ENCODE peak calls at places on chromosome 1, in ten cellular contexts. G is K562, Q is Peyer's patch, X is heart left ventricle, D is transverse colon, S is esophagus squamous epithelium, K is sigmoid colon, C is H1, E is ovary, F is HCT116. P is an unnamed sample.

GRCh38 chr1:26038477-26038876 is 7.4 kb downstream of the SLC30A2 start:
- DNase-seq in G (no peak), Q (no peak), X (no peak), D (no peak), S (no peak), K (no peak), C (no peak), E (peak; percentile 13), F (no peak), P (no peak)

GRCh38 chr1:156727914-156728598 is at the start of gene METTL25B:
- DNase-seq in G (no peak), Q (peak; percentile 90), X (peak; percentile 81), D (peak; percentile 88), S (no peak), K (peak; percentile 91), C (no peak), E (peak; percentile 87), F (no peak), P (peak; percentile 91)

GRCh38 chr1:16979475-16980327 is 719 bp downstream of the MFAP2 start:
- DNase-seq in G (peak; percentile 60), Q (no peak), X (no peak), D (no peak), S (no peak), K (peak; percentile 82), C (no peak), E (peak; percentile 81), F (no peak), P (no peak)

GRCh38 chr1:187474266-187474665 is 645.5 kb downstream of the PLA2G4A start:
- DNase-seq in G (no peak), Q (no peak), X (no peak), D (no peak), S (no peak), K (no peak), C (no peak), E (no peak), F (no peak), P (no peak)

GRCh38 chr1:147815503-147815902 is 55.1 kb upstream of the GJA5 start:
- DNase-seq in G (peak; percentile 13), Q (no peak), X (no peak), D (no peak), S (no peak), K (no peak), C (no peak), E (no peak), F (no peak), P (no peak)

GRCh38 chr1:246797597-246797996 is 73.4 kb downstream of the SCCPDH start:
- DNase-seq in G (peak; percentile 51), Q (no peak), X (no peak), D (no peak), S (no peak), K (no peak), C (no peak), E (no peak), F (no peak), P (peak; percentile 31)

GRCh38 chr1:44723064-44723463 is 7.9 kb downstream of the RNU5D-1 start:
- DNase-seq in G (no peak), Q (no peak), X (no peak), D (no peak), S (no peak), K (no peak), C (no peak), E (peak; percentile 8), F (no peak), P (no peak)

GRCh38 chr1:228668553-228669400 is 66.5 kb upstream of the RHOU start:
- DNase-seq in G (no peak), Q (no peak), X (no peak), D (no peak), S (no peak), K (peak; percentile 62), C (no peak), E (no peak), F (no peak), P (no peak)

GRCh38 chr1:21537511-21537931 is 28.3 kb downstream of the ALPL start:
- DNase-seq in G (no peak), Q (no peak), X (peak; percentile 71), D (no peak), S (no peak), K (no peak), C (no peak), E (peak; percentile 71), F (no peak), P (no peak)

GRCh38 chr1:33348676-33349080 is 27.8 kb upstream of the A3GALT2 start:
- DNase-seq in G (no peak), Q (no peak), X (no peak), D (no peak), S (no peak), K (peak; percentile 65), C (no peak), E (no peak), F (no peak), P (no peak)

GRCh38 chr1:33350611-33351280 is 29.8 kb upstream of the A3GALT2 start:
- DNase-seq in G (no peak), Q (no peak), X (no peak), D (no peak), S (no peak), K (no peak), C (no peak), E (no peak), F (no peak), P (no peak)

GRCh38 chr1:33349081-33349759 is 28.3 kb upstream of the A3GALT2 start:
- DNase-seq in G (peak; percentile 77), Q (peak; percentile 71), X (peak; percentile 58), D (peak; percentile 57), S (no peak), K (peak; percentile 75), C (no peak), E (peak; percentile 75), F (no peak), P (no peak)

GRCh38 chr1:33351281-33351660 is 30.4 kb upstream of the A3GALT2 start:
- DNase-seq in G (no peak), Q (no peak), X (no peak), D (no peak), S (no peak), K (no peak), C (no peak), E (no peak), F (no peak), P (no peak)

DNA sequence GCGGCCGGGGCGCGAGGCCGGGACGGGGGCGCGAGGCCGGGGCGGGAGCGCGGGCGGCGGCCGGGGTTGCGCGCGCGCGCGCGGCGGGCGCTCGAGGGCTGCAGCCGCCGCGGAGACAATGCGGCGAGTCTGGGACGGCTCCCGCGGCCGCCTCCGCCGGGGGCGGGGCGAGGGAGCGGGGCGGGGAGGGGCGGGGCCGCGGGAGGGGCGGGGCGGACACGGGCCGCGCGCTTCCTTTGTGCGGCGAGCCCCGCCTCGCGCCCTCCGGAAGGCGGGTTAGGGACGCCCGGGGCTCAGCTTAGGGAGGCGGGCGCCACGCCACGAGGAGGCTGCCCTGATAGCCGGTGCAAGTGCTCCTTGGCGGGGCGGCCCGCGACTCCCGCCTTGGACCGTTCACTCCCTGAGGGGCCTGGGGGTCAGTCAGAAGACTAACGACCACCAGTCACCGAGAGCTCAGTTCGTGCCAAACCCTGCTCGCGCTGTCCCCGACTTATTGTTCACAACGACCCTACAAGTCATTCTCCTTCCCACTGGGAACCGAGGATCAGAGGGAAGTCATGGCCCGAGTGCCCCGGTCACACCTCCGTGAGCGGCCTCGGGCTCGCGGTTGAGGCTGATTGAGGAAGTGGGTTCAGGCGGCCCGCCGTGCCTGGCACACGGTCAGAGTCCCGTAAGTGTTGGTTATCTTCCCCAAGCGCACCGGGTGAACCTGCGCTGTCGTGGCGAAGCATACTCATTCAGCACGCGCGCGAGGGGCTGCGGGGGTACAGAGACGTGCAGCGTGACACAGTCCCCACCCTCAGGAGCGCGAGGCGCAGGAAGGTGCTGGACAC is 29.1 kb upstream of the A3GALT2 start:
- DNase-seq in G (peak; percentile 97), Q (peak; percentile 93), X (peak; percentile 90), D (peak; percentile 89), S (no peak), K (peak; percentile 95), C (no peak), E (peak; percentile 90), F (peak; percentile 68), P (peak; percentile 90)
- TF ChIP-seq POLR2A in G (peak; percentile 96), Q (peak; percentile 65), X (peak; percentile 79), D (peak; percentile 66), S (peak; percentile 75), K (peak; percentile 49), C (no peak), E (peak; percentile 68), F (no peak), P (no peak)

DNA sequence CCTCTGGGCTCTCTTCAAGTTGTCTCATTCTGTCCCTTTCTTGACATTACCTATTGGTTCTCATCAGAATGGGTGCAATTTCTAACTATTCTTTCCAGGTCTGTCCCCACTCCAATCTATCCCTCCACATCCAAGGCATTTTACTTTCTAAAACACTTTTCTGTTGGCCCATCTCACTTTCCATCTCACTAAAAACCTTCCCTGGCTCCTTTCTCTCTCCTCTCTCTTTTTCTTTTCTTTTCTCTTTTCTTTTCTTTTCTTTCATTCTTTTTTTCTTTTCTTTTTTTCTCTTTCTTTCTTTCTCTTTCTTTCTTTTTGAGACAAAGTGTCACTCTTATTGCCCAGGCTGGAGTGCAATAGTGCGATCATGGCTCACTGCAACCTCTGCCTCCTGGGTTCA is 279.2 kb upstream of the SGIP1 start:
- DNase-seq in G (no peak), Q (no peak), X (no peak), D (no peak), S (no peak), K (no peak), C (no peak), E (no peak), F (no peak), P (no peak)
- H3K4me1 ChIP-seq in G (no peaks in the 10 kb centered on the region), Q (no peaks in the 10 kb centered on the region), X (no peaks in the 10 kb centered on the region), D (no peaks in the 10 kb centered on the region), S (peaks cover 4% of the 10 kb centered on the region), K (no peaks in the 10 kb centered on the region), C (no peaks in the 10 kb centered on the region), E (no peaks in the 10 kb centered on the region), F (peaks cover 23% of the 10 kb centered on the region), P (peaks cover 10% of the 10 kb centered on the region)

DNA sequence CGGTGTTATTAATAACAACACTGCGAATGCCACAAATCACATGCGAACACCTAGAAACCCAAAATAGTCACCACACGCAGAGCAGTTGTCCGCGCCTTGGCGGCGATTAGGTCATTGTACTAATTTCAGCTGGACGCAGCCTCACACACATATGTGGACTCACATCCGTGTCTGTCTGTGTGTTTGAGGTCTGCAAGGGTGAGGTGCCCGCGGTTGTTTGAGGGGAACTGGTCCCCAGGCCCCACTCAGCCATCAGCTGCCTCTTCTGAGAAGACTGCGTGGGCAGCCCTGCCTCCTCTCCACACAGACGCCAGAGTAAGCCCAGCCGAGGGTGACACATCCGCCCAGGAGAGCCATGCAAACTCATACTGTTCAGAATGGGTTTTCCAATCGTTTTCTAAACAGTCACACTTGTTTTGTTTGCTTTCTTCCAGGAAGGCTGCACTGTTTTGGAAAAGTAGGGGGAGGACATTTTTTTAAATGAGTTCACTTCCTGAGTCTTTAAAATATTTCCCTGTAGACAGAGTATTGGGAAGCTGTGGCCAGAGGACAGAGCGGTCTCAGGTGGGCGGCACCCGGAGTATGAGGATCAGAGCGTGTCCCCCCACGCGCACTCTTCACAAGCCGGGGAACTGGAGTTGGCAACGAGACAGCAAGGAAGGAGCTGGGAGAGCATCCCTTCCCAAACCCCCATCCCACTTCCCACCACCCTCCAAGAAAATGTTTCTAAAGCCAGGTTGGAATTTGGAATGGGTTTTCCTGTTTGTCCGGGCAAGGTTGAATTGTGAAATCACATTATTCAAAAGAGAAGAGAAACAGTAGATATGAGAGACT is 53.3 kb downstream of the TOMM20 start:
- DNase-seq in G (no peak), Q (peak; percentile 80), X (peak; percentile 86), D (peak; percentile 58), S (no peak), K (peak; percentile 81), C (no peak), E (peak; percentile 73), F (no peak), P (no peak)
- TF ChIP-seq POLR2A in G (no peak), Q (no peak), X (peak; percentile 41), D (no peak), S (no peak), K (no peak), C (no peak), E (no peak), F (no peak), P (no peak)

GRCh38 chr1:173415490-173415889 is 61.6 kb upstream of the PRDX6 start:
- DNase-seq in G (no peak), Q (peak; percentile 56), X (no peak), D (no peak), S (no peak), K (no peak), C (no peak), E (no peak), F (no peak), P (no peak)
- H3K4me1 ChIP-seq in G (peaks cover 8% of the 10 kb centered on the region), Q (peaks cover 29% of the 10 kb centered on the region), X (peaks cover 14% of the 10 kb centered on the region), D (peaks cover 9% of the 10 kb centered on the region), S (peaks cover 7% of the 10 kb centered on the region), K (no peaks in the 10 kb centered on the region), C (no peaks in the 10 kb centered on the region), E (peaks cover 6% of the 10 kb centered on the region), F (no peaks in the 10 kb centered on the region), P (peaks cover 5% of the 10 kb centered on the region)

P was measured in suprapubic skin.